ENCODE peak calls at places on chromosomes 4 and X, in four cellular contexts. D is astrocyte, G is mammary epithelial cell, L is epithelial cell of esophagus. W is an unnamed sample.
A peak's percentile ranks its signal among the peaks of the same experiment; 100 is the strongest.

GRCh38 chrX:20348139-20348538 is 81.4 kb upstream of the RPS6KA3 start:
- DNase-seq in D (no peak), L (no peak), G (no peak), W (no peak)

GRCh38 chr4:126799971-126800722 is 832.6 kb upstream of the INTU start:
- DNase-seq in G (no peak), L (no peak), D (peak; percentile 69), W (no peak)

GRCh38 chr4:153022233-153022632 is 86.1 kb downstream of the FHDC1 start:
- DNase-seq in L (peak; percentile 49), G (peak; percentile 88), D (no peak), W (no peak)

GRCh38 chr4:100823066-100823992 is 305.5 kb upstream of the EMCN start:
- DNase-seq in G (peak; percentile 68), D (peak; percentile 68), L (peak; percentile 84), W (no peak)

GRCh38 chr4:74640111-74640903 is 154.0 kb downstream of the BTC start:
- DNase-seq in G (no peak), D (peak; percentile 91), L (peak; percentile 54), W (no peak)

GRCh38 chrX:129600981-129601424 is 53.8 kb downstream of the APLN start:
- DNase-seq in G (peak; percentile 30), L (peak; percentile 25), D (no peak), W (no peak)

GRCh38 chr4:126604273-126604867 is 1028.4 kb upstream of the INTU start:
- DNase-seq in L (peak; percentile 54), G (peak; percentile 19), D (no peak), W (no peak)

GRCh38 chr4:138614462-138615142 is 372.5 kb upstream of the SLC7A11 start:
- DNase-seq in L (no peak), G (no peak), D (no peak), W (no peak)

GRCh38 chrX:136497556-136498048 is at the start of gene HTATSF1:
- DNase-seq in D (no peak), L (no peak), G (no peak), W (no peak)

GRCh38 chrX:46506076-46506475 is 39.1 kb downstream of the ZNF674 start:
- DNase-seq in G (no peak), D (no peak), L (no peak), W (no peak)

GRCh38 chr4:15794905-15795304 is 16.8 kb downstream of the CD38 start:
- DNase-seq in D (peak; percentile 47), G (peak; percentile 52), L (no peak), W (no peak)

GRCh38 chr4:110516106-110516922 is 40.4 kb downstream of the ENPEP start:
- DNase-seq in G (peak; percentile 77), D (peak; percentile 20), L (peak; percentile 85), W (no peak)

GRCh38 chrX:75337525-75337924 is 63.6 kb downstream of the UPRT start:
- DNase-seq in G (no peak), D (no peak), L (no peak), W (no peak)

GRCh38 chr4:120924931-120925330 is 2.4 kb upstream of the PRDM5 start:
- DNase-seq in G (no peak), L (no peak), D (no peak), W (no peak)

GRCh38 chrX:131072871-131073571 is 14.9 kb downstream of the ARHGAP36 start:
- DNase-seq in L (no peak), D (no peak), G (no peak), W (no peak)

GRCh38 chr4:180059216-180059881 is 2183.9 kb upstream of the TENM3 start:
- DNase-seq in D (peak; percentile 1), L (no peak), G (no peak), W (no peak)

GRCh38 chr4:170794532-170794931 is 704.8 kb upstream of the AADAT start:
- DNase-seq in D (no peak), L (no peak), G (no peak), W (no peak)

GRCh38 chr4:94802091-94802490 is 44.3 kb downstream of the BMPR1B start:
- DNase-seq in L (no peak), G (no peak), D (no peak), W (no peak)

GRCh38 chr4:624705-625590 is at the start of gene PDE6B:
- DNase-seq in L (no peak), D (no peak), G (no peak), W (peak; percentile 73)

GRCh38 chr4:161457311-161457710 is 706.5 kb downstream of the FSTL5 start:
- DNase-seq in G (no peak), D (peak; percentile 36), L (no peak), W (no peak)

GRCh38 chr4:144754562-144755410 is 108.8 kb downstream of the HHIP start:
- DNase-seq in L (peak; percentile 55), D (peak; percentile 89), G (peak; percentile 43), W (no peak)

GRCh38 chrX:150212672-150213480 is 150.2 kb upstream of the MAMLD1 start:
- DNase-seq in G (no peak), L (peak; percentile 28), D (no peak), W (no peak)

GRCh38 chr4:20252656-20253271 is 1.1 kb downstream of the SLIT2 start:
- DNase-seq in D (peak; percentile 30), G (no peak), L (peak; percentile 23), W (no peak)

GRCh38 chrX:109873983-109874382 is 128.9 kb upstream of the TMEM164 start:
- DNase-seq in D (no peak), L (peak; percentile 85), G (peak; percentile 26), W (no peak)

GRCh38 chrX:96027363-96027894 is 657.2 kb upstream of the DIAPH2 start:
- DNase-seq in D (no peak), G (no peak), L (peak; percentile 32), W (no peak)

GRCh38 chrX:96979766-96980165 is 96.1 kb downstream of the RPA4 start:
- DNase-seq in G (no peak), D (no peak), L (no peak), W (no peak)

GRCh38 chr4:84503495-84504437 is 4.7 kb upstream of the NKX6-1 start:
- DNase-seq in G (peak; percentile 52), D (peak; percentile 34), L (peak; percentile 75), W (no peak)

GRCh38 chr4:98919996-98920395 is 8.9 kb downstream of the EIF4E start:
- DNase-seq in L (peak; percentile 40), G (peak; percentile 19), D (peak; percentile 73), W (no peak)

GRCh38 chr4:60173718-60174117 is 1026.4 kb upstream of the ADGRL3 start:
- DNase-seq in G (no peak), L (no peak), D (no peak), W (no peak)

GRCh38 chrX:63993936-63994335 is 208.9 kb upstream of the ARHGEF9 start:
- DNase-seq in G (no peak), D (no peak), L (no peak), W (no peak)

DNA sequence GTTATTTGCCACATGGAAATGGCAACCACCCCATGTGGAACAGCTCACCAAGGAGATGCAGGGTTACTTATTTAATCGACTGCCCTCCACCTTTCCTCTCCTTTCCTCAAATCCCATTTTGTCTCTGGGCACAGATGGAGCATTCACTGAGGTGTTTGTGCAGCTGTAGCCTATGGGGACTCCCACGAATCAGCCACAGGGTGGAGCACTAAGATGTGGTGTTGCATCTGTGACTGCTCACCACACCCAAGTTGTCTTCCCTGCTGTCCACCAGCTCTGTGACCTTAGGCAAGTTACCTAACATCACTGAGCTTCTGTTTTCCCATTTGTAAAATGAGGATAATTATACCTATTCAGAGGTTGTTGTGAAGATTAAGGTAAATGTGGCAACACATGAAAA is 252.4 kb upstream of the CPEB2 start:
- DNase-seq in D (peak; percentile 1), G (peak; percentile 47), L (peak; percentile 77), W (no peak)
- TF ChIP-seq CTCF in D (peak; percentile 13), G (peak; percentile 76), L (peak; percentile 84), W (peak; percentile 36)

DNA sequence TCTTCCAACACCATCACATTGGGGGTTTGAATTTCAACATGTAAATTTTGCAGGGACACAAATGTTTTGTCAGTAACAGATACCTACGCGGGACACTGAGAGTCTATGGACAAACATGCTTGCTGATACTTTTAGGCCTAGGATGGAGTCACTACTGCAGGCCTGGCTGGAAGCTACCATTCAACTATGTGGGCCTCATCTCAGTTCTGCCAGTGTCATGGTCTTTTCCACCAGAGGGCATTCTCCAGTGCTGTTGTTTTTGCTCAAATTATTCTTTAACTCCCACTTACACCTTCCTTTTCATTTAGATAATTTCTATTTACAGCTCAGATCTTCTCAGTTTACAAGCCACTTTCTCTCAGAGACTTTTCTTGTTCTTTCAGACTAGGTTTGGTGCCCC is 7.0 kb upstream of the ANK2 start:
- DNase-seq in L (no peak), G (no peak), D (no peak), W (no peak)
- TF ChIP-seq CTCF in L (no peak), G (no peak), D (no peak), W (no peak)

GRCh38 chrX:36868592-36868991 is 139.6 kb upstream of the FAM47C start:
- DNase-seq in L (no peak), D (no peak), G (no peak), W (no peak)

GRCh38 chrX:36869457-36869856 is 138.7 kb upstream of the FAM47C start:
- DNase-seq in L (no peak), D (no peak), G (no peak), W (no peak)

GRCh38 chrX:36867143-36867542 is 141.0 kb upstream of the FAM47C start:
- DNase-seq in G (peak; percentile 9), L (peak; percentile 29), D (peak; percentile 1), W (no peak)
- TF ChIP-seq CTCF in G (peak; percentile 59), L (peak; percentile 30), D (peak; percentile 36), W (peak; percentile 46)

DNA sequence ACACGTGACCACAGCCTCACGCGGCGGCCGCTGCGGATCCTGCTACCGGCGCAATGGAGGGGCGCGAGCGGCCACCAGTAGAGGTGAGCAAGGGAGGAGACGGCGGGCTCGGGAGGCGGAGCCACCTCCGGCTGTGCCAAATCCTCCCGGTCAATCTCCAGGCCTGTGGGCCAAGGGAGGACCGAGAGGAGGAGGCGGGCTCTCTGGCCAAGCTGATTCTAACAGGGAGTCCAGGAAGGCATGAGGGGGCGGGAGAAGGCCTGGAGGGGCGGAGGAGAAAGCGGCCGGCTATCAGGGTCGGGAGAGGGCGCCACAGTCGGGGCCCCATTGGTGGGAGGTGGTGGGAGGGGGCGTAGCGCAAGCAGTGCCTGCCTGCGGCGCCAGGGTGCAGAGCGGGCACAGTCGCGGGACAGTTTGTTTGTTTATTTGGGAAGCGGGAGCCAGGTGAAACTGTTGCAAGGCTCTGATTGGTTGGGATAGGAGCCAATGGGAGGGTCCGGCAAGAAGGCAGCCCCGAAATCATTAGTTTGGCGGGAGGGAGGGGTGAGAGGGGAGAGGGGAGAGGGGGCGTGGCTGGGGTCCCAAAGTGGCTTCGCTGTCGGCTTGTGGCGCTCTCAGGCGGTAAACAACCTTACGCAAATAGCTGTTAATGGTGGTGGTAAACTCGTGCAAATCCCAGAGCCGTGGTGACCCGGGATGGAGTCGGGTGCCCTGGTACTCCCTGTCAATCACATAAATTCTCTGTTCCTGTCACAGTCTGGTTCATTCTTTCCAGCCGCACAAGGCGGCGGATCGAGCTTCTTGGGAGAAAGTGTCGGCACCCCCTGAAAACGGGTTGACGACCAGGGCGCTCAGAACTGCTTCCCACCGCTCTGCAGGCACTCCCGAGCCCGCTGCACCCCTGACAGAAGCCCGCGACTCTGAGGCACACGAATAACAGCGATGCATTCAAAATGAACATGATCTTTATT is at the start of gene IRS4:
- DNase-seq in D (no peak), L (peak; percentile 2), G (peak; percentile 16), W (no peak)
- TF ChIP-seq CTCF in D (no peak), L (no peak), G (no peak), W (no peak)